ENCODE peak calls at places on chromosomes 16 and 17, in seven cellular contexts. R is upper lobe of right lung, W is tibial artery, K is hepatocyte, S is neural progenitor cell, O is esophagus squamous epithelium, Q is heart left ventricle. L is an unnamed sample.

GRCh38 chr16:716250-716607 is 1.3 kb downstream of the METRN start:
- DNase-seq in O (no peak), W (no peak), K (no peak), Q (no peak), S (peak), R (no peak), L (peak)

GRCh38 chr17:67052720-67053437 is 8.5 kb downstream of the CACNG1 start:
- DNase-seq in O (no peak), R (no peak), Q (no peak), W (no peak), K (no peak), S (no peak), L (no peak)

GRCh38 chr16:70253291-70254094 is 1.8 kb upstream of the EXOSC6 start:
- DNase-seq in R (no peak), O (no peak), W (no peak), K (peak), Q (no peak), S (peak), L (peak)

GRCh38 chr17:58314706-58315015 is 13.9 kb downstream of the TSPOAP1 start:
- DNase-seq in K (no peak), O (no peak), Q (no peak), R (no peak), S (no peak), W (peak), L (no peak)

GRCh38 chr17:32783602-32784001 is 93.3 kb downstream of the MYO1D start:
- DNase-seq in S (peak), Q (no peak), O (no peak), K (peak), W (no peak), R (no peak), L (peak)

GRCh38 chr17:61097786-61098185 is 301.9 kb upstream of the TBX2 start:
- DNase-seq in S (no peak), K (no peak), O (no peak), W (no peak), Q (no peak), R (no peak), L (no peak)

GRCh38 chr16:48574766-48575165 is 35.2 kb downstream of the N4BP1 start:
- DNase-seq in R (no peak), W (no peak), Q (no peak), S (no peak), K (no peak), O (no peak), L (no peak)

GRCh38 chr16:888901-889570 is 81.7 kb downstream of the LMF1 start:
- DNase-seq in W (no peak), R (no peak), S (no peak), O (no peak), Q (peak), K (no peak), L (no peak)

GRCh38 chr16:17362946-17363345 is 107.8 kb downstream of the XYLT1 start:
- DNase-seq in S (no peak), R (no peak), W (no peak), O (no peak), Q (no peak), K (no peak), L (no peak)

GRCh38 chr16:57265850-57266530 is 18.5 kb downstream of the PLLP start:
- DNase-seq in Q (peak), K (peak), S (peak), O (no peak), W (peak), R (peak), L (no peak)

GRCh38 chr17:21021208-21021803 is 21.5 kb downstream of the USP22 start:
- DNase-seq in O (no peak), W (no peak), K (no peak), Q (no peak), R (peak), S (no peak), L (no peak)

GRCh38 chr16:85928411-85928820 is 29.5 kb downstream of the IRF8 start:
- DNase-seq in O (no peak), Q (peak), S (no peak), R (no peak), W (peak), K (peak), L (peak)

GRCh38 chr16:15054357-15055140 is 1.3 kb downstream of the NTAN1 start:
- DNase-seq in S (no peak), R (peak), O (no peak), K (no peak), W (no peak), Q (no peak), L (no peak)

GRCh38 chr16:15053904-15054303 is 2.0 kb downstream of the NTAN1 start:
- DNase-seq in K (no peak), Q (no peak), W (no peak), R (peak), S (no peak), O (no peak), L (no peak)

GRCh38 chr16:15057755-15058417 is 2.0 kb upstream of the NTAN1 start:
- DNase-seq in O (no peak), K (no peak), W (no peak), Q (no peak), S (no peak), R (no peak), L (no peak)

GRCh38 chr16:15052747-15053476 is 3.0 kb downstream of the NTAN1 start:
- DNase-seq in O (no peak), K (no peak), R (peak), W (no peak), S (no peak), Q (peak), L (no peak)

DNA sequence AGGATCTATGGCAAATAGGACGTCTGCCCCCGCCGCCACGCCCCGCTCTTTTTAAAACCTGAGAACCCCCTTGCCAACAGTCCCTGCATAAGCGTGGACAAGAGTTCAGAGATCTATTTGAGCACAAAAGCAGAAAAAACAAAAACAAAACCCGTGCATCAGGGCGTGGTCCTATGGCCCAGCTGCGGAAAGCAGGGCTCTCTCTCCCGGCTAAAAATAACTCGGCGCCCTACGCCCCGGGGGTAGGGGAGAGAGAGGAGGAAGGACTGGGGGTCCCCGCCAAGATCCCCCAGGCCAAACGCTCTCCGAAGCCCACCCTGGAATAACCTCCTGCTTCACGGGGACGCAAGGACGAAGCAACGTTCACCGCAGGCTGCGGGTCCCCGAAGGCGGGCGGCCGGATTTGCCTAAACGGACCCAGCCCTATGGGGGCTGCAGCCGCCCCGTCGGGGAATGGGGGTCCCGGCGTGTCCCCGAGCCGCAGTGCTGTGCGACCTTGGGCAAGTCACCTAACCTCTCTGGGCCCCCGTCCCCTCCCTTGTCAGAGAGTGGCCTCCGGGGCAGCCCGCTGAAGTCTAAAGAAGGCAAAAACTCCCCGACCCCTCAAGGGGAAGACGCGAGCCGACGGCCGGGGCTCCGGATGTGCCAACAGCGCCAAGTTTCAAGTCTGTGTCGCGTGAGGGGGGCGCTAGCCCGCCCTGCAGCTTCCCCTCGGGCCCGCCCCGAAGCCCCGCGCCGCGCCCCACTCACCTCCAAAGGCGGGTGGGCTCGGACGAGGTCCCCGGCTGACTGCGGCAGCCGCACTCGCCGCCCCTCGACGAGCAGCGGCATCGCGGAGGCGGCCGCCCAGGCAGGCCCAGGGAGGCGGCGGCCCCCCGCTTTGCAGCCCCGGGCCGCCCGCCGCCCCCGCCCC is 477 bp downstream of the NTAN1 start:
- DNase-seq in W (peak), Q (peak), S (peak), K (peak), O (no peak), R (no peak), L (peak)
- TF ChIP-seq CTCF in W (no peak), Q (no peak), S (peak), K (peak), O (no peak), R (no peak), L (peak)

GRCh38 chr17:81167194-81167524 is 1.1 kb upstream of the AATK start:
- DNase-seq in O (no peak), Q (no peak), K (no peak), R (no peak), W (no peak), S (no peak), L (no peak)

GRCh38 chr17:81163703-81164413 is 1.4 kb upstream of the PVALEF start:
- DNase-seq in K (no peak), Q (no peak), O (no peak), S (no peak), W (no peak), R (no peak), L (no peak)

GRCh38 chr17:81164464-81165245 is 652 bp upstream of the PVALEF start:
- DNase-seq in Q (no peak), S (peak), R (no peak), W (no peak), O (no peak), K (no peak), L (no peak)

GRCh38 chr17:81166033-81166472 is at the start of gene AATK:
- DNase-seq in S (no peak), O (no peak), Q (no peak), W (no peak), K (peak), R (no peak), L (no peak)

GRCh38 chr17:81165246-81166032 is at the start of gene PVALEF:
- DNase-seq in Q (no peak), R (no peak), W (no peak), O (no peak), S (peak), K (peak), L (no peak)
- H3K4me3 ChIP-seq in Q (peak), R (peak), W (peak), O (peak), S (peak), K (peak), L (no peak)

GRCh38 chr17:39261286-39261685 is 35.5 kb upstream of the STAC2 start:
- DNase-seq in R (no peak), S (peak), K (no peak), W (no peak), O (no peak), Q (no peak), L (no peak)
- TF ChIP-seq CTCF in R (peak), S (peak), K (no peak), W (peak), O (no peak), Q (no peak), L (peak)

GRCh38 chr16:30054451-30054850 is 11.1 kb upstream of the ALDOA start:
- DNase-seq in W (no peak), K (no peak), R (no peak), S (no peak), O (no peak), Q (no peak), L (no peak)

GRCh38 chr16:30053376-30054015 is 12.1 kb upstream of the ALDOA start:
- DNase-seq in R (no peak), K (no peak), S (no peak), W (no peak), O (no peak), Q (no peak), L (peak)

GRCh38 chr16:30052671-30053372 is 12.7 kb upstream of the ALDOA start:
- DNase-seq in S (peak), W (peak), R (peak), O (peak), K (peak), Q (peak), L (peak)

GRCh38 chr16:30051518-30051917 is 14.0 kb upstream of the ALDOA start:
- DNase-seq in R (no peak), Q (no peak), O (no peak), S (no peak), K (no peak), W (no peak), L (peak)

GRCh38 chr16:30054959-30055553 is 10.5 kb upstream of the ALDOA start:
- DNase-seq in O (no peak), R (peak), K (no peak), S (peak), W (no peak), Q (no peak), L (no peak)
- H3K4me3 ChIP-seq in O (no peak), R (no peak), K (no peak), S (no peak), W (no peak), Q (no peak), L (no peak)

DNA sequence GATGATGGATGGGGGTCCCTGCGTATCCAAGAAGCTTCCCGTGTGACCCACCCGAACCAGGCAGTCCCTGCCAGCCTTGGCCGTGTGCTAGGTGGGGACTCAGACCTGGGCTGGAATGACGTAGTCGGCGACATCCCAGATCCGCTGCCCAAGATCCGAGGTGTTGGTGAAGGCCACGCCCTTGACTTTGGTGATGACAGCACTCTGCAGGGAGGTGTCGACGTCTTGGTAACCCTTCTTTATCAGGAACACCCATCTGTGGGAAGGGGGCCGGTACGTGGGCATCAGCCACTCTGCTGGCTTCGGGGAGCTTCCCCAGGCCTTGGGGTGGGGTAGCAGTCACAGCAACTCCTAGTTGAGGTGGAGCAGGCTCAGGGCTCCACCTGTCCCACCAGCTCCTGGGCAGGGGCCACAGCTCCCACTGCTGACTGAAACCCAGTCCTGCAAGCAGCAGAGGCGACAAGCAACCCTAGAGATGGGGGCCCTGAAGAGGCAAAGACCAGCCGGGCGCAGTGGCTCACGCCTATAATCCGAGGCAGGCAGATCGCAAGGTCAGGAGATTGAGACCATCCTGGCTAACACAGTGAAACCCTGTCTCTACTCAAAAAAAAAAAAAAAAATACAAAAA is 4.3 kb downstream of the P2RX5 start:
- DNase-seq in Q (no peak), K (no peak), O (no peak), S (no peak), W (no peak), R (no peak), L (no peak)
- TF ChIP-seq CTCF in Q (no peak), K (no peak), O (no peak), S (no peak), W (no peak), R (no peak), L (peak)

DNA sequence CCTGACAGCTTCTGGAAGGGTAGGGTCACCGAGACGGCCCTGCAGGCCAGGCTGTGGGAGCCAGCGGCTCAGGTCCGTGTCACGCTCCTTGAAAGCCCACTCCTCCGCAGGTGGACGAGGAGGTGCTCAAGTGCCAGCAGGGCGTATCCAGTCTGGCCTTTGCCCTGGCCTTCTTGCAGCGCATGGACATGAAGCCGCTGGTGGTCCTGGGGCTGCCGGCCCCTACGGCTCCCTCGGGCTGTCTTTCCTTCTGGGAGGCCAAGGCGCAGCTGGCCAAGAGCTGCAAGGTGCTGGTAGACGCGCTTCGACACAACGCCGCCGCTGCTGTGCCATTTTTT is 1.1 kb downstream of the NAGS start:
- DNase-seq in K (no peak), O (no peak), R (no peak), Q (no peak), S (no peak), W (no peak), L (no peak)
- H3K4me3 ChIP-seq in K (peak), O (peak), R (peak), Q (peak), S (peak), W (no peak), L (peak)

GRCh38 chr16:13510425-13511151 is 409.4 kb upstream of the ERCC4 start:
- DNase-seq in K (no peak), W (no peak), S (peak), O (no peak), R (no peak), Q (no peak), L (no peak)
- TF ChIP-seq CTCF in K (no peak), W (no peak), S (peak), O (no peak), R (no peak), Q (no peak), L (no peak)

GRCh38 chr17:79183221-79184158 is 108.9 kb downstream of the ENGASE start:
- DNase-seq in K (peak), S (peak), R (no peak), O (no peak), W (no peak), Q (no peak), L (peak)
- H3K4me3 ChIP-seq in K (peak), S (peak), R (no peak), O (peak), W (no peak), Q (peak), L (no peak)

DNA sequence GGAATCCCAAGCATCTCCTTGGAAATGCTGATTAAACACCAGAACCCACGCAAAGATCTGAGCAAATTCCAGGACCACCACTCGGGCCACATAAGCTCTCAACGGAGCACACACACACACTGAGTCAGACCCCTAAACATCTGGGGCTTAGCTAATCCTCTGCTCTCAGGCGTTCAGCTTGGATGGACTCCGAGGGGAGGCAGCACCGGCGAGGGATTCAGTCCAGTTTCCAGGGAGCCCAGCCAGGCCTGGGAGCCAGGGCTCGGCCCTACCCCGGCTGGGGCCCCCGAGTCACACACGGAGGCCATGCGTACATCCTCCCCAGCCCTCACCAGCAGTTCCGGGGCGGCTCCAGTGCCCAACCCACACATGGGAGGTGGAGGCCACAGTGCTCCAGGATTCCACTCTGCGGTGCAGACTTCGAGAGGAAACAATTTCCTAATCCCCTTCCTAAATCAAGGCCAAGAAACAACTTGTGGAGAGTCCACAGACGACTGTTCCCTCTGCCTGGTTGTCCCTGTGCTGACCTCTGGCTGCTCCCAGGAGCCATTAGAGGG is 70.5 kb downstream of the GAS7 start:
- DNase-seq in W (peak), S (peak), K (peak), O (no peak), R (peak), Q (peak), L (peak)
- TF ChIP-seq CTCF in W (no peak), S (no peak), K (no peak), O (no peak), R (no peak), Q (no peak), L (peak)